ENCODE peak calls at places on chromosomes 1 and 21, in four cellular contexts. N is COR-L47, E is GM23338, Z is amygdala. P is an unnamed sample.

GRCh38 chr1:174785506-174785905 is 214.2 kb upstream of the CACYBP start:
- DNase-seq in N (no peak), E (no peak), Z (no peak), P (no peak)

GRCh38 chr1:231679109-231679508 is 52.5 kb downstream of the DISC1 start:
- DNase-seq in Z (no peak), N (no peak), E (peak), P (no peak)

GRCh38 chr1:167210966-167211674 is 9.6 kb upstream of the POU2F1 start:
- DNase-seq in E (no peak), N (no peak), Z (no peak), P (no peak)

GRCh38 chr1:6998267-6998666 is 213.0 kb downstream of the CAMTA1 start:
- DNase-seq in N (peak), Z (no peak), E (peak), P (no peak)

GRCh38 chr21:42534901-42535378 is 21.3 kb downstream of the SLC37A1 start:
- DNase-seq in N (no peak), E (no peak), Z (no peak), P (no peak)

GRCh38 chr21:24042687-24043086 is 1564.6 kb downstream of the MRPL39 start:
- DNase-seq in N (no peak), E (no peak), Z (no peak), P (no peak)

GRCh38 chr1:203031467-203031866 is 5.2 kb downstream of the PPFIA4 start:
- DNase-seq in Z (no peak), E (no peak), N (no peak), P (no peak)

GRCh38 chr21:46431884-46432488 is 26.7 kb upstream of the DIP2A start:
- DNase-seq in Z (peak), N (no peak), E (no peak), P (peak)

GRCh38 chr1:179251675-179252074 is 22.2 kb upstream of the ABL2 start:
- DNase-seq in Z (no peak), E (peak), N (peak), P (peak)

GRCh38 chr1:200894712-200895447 is at the start of gene INAVA:
- DNase-seq in E (peak), Z (no peak), N (no peak), P (no peak)

GRCh38 chr1:27724961-27725373 is 794 bp upstream of the FAM76A start:
- DNase-seq in N (peak), E (peak), Z (no peak), P (no peak)

GRCh38 chr21:24160528-24160927 is 1446.8 kb downstream of the MRPL39 start:
- DNase-seq in E (no peak), Z (no peak), N (no peak), P (no peak)

GRCh38 chr1:89540406-89540970 is 15.9 kb downstream of the LRRC8B start:
- DNase-seq in E (no peak), Z (no peak), N (no peak), P (no peak)

GRCh38 chr1:74969566-74970135 is 164.5 kb upstream of the LHX8 start:
- DNase-seq in Z (no peak), N (no peak), E (no peak), P (no peak)

GRCh38 chr21:16070207-16070651 is 340.4 kb downstream of the USP25 start:
- DNase-seq in Z (peak), E (no peak), N (peak), P (peak)

GRCh38 chr1:978069-978834 is 3.6 kb downstream of the PERM1 start:
- DNase-seq in Z (no peak), E (no peak), N (no peak), P (no peak)

GRCh38 chr1:185972096-185972875 is 238.1 kb downstream of the HMCN1 start:
- DNase-seq in E (no peak), Z (no peak), N (no peak), P (no peak)

GRCh38 chr1:89489037-89489729 is 35.4 kb upstream of the LRRC8B start:
- DNase-seq in E (no peak), N (no peak), Z (no peak), P (no peak)

GRCh38 chr21:35658242-35658641 is 402.1 kb downstream of the SETD4 start:
- DNase-seq in Z (no peak), E (no peak), N (no peak), P (peak)

GRCh38 chr1:68725353-68725752 is 228.5 kb upstream of the DEPDC1 start:
- DNase-seq in E (no peak), Z (no peak), N (peak), P (no peak)

GRCh38 chr1:240575976-240576666 is 35.8 kb downstream of the GREM2 start:
- DNase-seq in Z (no peak), E (peak), N (no peak), P (no peak)

GRCh38 chr21:45067462-45068285 is 6.7 kb upstream of the ADARB1 start:
- DNase-seq in Z (no peak), E (no peak), N (no peak), P (no peak)

GRCh38 chr1:64046871-64047270 is 156.6 kb upstream of the UBE2U start:
- DNase-seq in Z (no peak), N (no peak), E (no peak), P (no peak)

GRCh38 chr1:115296981-115297380 is 41.1 kb downstream of the NGF start:
- DNase-seq in E (no peak), N (no peak), Z (no peak), P (no peak)

GRCh38 chr1:217062566-217062965 is 339.3 kb upstream of the ESRRG start:
- DNase-seq in Z (no peak), E (no peak), N (no peak), P (no peak)

GRCh38 chr1:193539731-193540459 is 353.5 kb upstream of the B3GALT2 start:
- DNase-seq in E (no peak), N (no peak), Z (no peak), P (no peak)

GRCh38 chr1:5973771-5974170 is 18.5 kb downstream of the NPHP4 start:
- DNase-seq in Z (peak), E (no peak), N (no peak), P (peak)

GRCh38 chr1:66335859-66336640 is 197.9 kb upstream of the SGIP1 start:
- DNase-seq in E (peak), Z (peak), N (no peak), P (peak)

GRCh38 chr1:29527314-29528004 is 291.1 kb downstream of the PTPRU start:
- DNase-seq in N (no peak), Z (no peak), E (no peak), P (no peak)

GRCh38 chr1:229225331-229225782 is 45.6 kb upstream of the RAB4A start:
- DNase-seq in Z (no peak), E (no peak), N (peak), P (no peak)

GRCh38 chr1:115665746-115666145 is 24.0 kb downstream of the VANGL1 start:
- DNase-seq in E (no peak), N (peak), Z (no peak), P (no peak)